ENCODE peak calls at places on chromosomes 5 and 9, in seven cellular contexts. Z is NT2/D1; W is amniotic stem cell; S is activated naive CD4-positive, alpha-beta T cell treated with Interleukin-2 at 50 U/mL for 16 hours; K is KBM-7; U is epithelial cell of esophagus; X is fibroblast of lung. A is an unnamed sample.

GRCh38 chr9:114099523-114100270 is 605 bp upstream of the KIF12 start:
- DNase-seq in Z (no peak), W (no peak), S (no peak), K (no peak), U (no peak), X (no peak), A (no peak)

GRCh38 chr5:37717613-37718431 is 122.0 kb downstream of the GDNF start:
- DNase-seq in Z (peak), W (peak), S (no peak), K (no peak), U (peak), X (peak), A (peak)

GRCh38 chr9:98118640-98119601 is at the start of gene TRIM14:
- DNase-seq in Z (no peak), W (peak), S (peak), K (peak), U (peak), X (peak), A (peak)

GRCh38 chr5:591746-592145 is 20.4 kb upstream of the CEP72 start:
- DNase-seq in Z (no peak), W (no peak), S (no peak), K (no peak), U (no peak), X (no peak), A (no peak)

GRCh38 chr5:34719029-34719428 is 62.9 kb downstream of the RAI14 start:
- DNase-seq in Z (no peak), W (no peak), S (no peak), K (no peak), U (no peak), X (no peak), A (no peak)

GRCh38 chr5:138968601-138969000 is 93.5 kb upstream of the LRRTM2 start:
- DNase-seq in Z (no peak), W (no peak), S (no peak), K (no peak), U (no peak), X (no peak), A (no peak)

GRCh38 chr5:179318193-179318955 is 26.9 kb downstream of the ADAMTS2 start:
- DNase-seq in Z (no peak), W (no peak), S (no peak), K (no peak), U (no peak), X (peak), A (no peak)

GRCh38 chr9:121598167-121599000 is 53.0 kb upstream of the DAB2IP start:
- DNase-seq in Z (peak), W (peak), S (no peak), K (no peak), U (peak), X (peak), A (peak)

GRCh38 chr9:134923466-134923865 is 5.8 kb upstream of the FCN1 start:
- DNase-seq in Z (no peak), W (no peak), S (no peak), K (no peak), U (no peak), X (no peak), A (no peak)

GRCh38 chr5:160629007-160629402 is 207.3 kb downstream of the PTTG1 start:
- DNase-seq in Z (no peak), W (no peak), S (no peak), K (no peak), U (no peak), X (no peak), A (no peak)

GRCh38 chr5:136435951-136436544 is 70.7 kb upstream of the TRPC7 start:
- DNase-seq in Z (no peak), W (no peak), S (no peak), K (no peak), U (peak), X (no peak), A (no peak)

GRCh38 chr9:70510157-70510770 is 95.8 kb upstream of the KLF9 start:
- DNase-seq in Z (peak), W (no peak), S (no peak), K (peak), U (peak), X (peak), A (no peak)

GRCh38 chr5:75078035-75078434 is 25.7 kb upstream of the GCNT4 start:
- DNase-seq in Z (no peak), W (no peak), S (no peak), K (no peak), U (no peak), X (no peak), A (no peak)

GRCh38 chr9:129863059-129863690 is 27.9 kb downstream of the USP20 start:
- DNase-seq in Z (no peak), W (no peak), S (peak), K (peak), U (peak), X (peak), A (no peak)

GRCh38 chr9:136051568-136052432 is 43.3 kb downstream of the NACC2 start:
- DNase-seq in Z (peak), W (peak), S (peak), K (no peak), U (peak), X (peak), A (peak)

GRCh38 chr9:38292480-38292879 is 100.0 kb upstream of the ALDH1B1 start:
- DNase-seq in Z (no peak), W (no peak), S (no peak), K (no peak), U (no peak), X (no peak), A (no peak)

A was measured in AG04450.